ENCODE peak calls at places on chromosomes 4 and X, in five cellular contexts. One of them, this sample, is unnamed.
A peak's percentile ranks its signal among the peaks of the same experiment; 100 is the strongest.

GRCh38 chr4:60744767-60745166 is 455.4 kb upstream of the ADGRL3 start:
- DNase-seq in epithelial cell of proximal tubule: no peak
- DNase-seq in activated T-cell treated with anti-CD3 and anti-CD28 coated beads for 1 hour: no peak
- DNase-seq in AG20443: no peak
- DNase-seq in NCI-H345: no peak
- DNase-seq in this sample: no peak

GRCh38 chrX:74419861-74420193 is 1.5 kb upstream of the SLC16A2 start:
- DNase-seq in epithelial cell of proximal tubule: no peak
- DNase-seq in NCI-H345: no peak
- DNase-seq in activated T-cell treated with anti-CD3 and anti-CD28 coated beads for 1 hour: no peak
- DNase-seq in AG20443: no peak
- DNase-seq in this sample: no peak

GRCh38 chr4:157607996-157608395 is 387.5 kb downstream of the GRIA2 start:
- DNase-seq in AG20443: no peak
- DNase-seq in epithelial cell of proximal tubule: no peak
- DNase-seq in NCI-H345: no peak
- DNase-seq in activated T-cell treated with anti-CD3 and anti-CD28 coated beads for 1 hour: no peak
- DNase-seq in this sample: no peak

GRCh38 chr4:109414938-109415337 is 18.7 kb upstream of the SEC24B start:
- DNase-seq in activated T-cell treated with anti-CD3 and anti-CD28 coated beads for 1 hour: no peak
- DNase-seq in epithelial cell of proximal tubule: no peak
- DNase-seq in AG20443: no peak
- DNase-seq in NCI-H345: no peak
- DNase-seq in this sample: no peak

GRCh38 chr4:45033676-45034410 is 307.5 kb upstream of the GNPDA2 start:
- DNase-seq in NCI-H345: no peak
- DNase-seq in epithelial cell of proximal tubule: no peak
- DNase-seq in AG20443: no peak
- DNase-seq in activated T-cell treated with anti-CD3 and anti-CD28 coated beads for 1 hour: no peak
- DNase-seq in this sample: no peak

GRCh38 chr4:128707864-128708263 is 101.6 kb upstream of the JADE1 start:
- DNase-seq in epithelial cell of proximal tubule: no peak
- DNase-seq in activated T-cell treated with anti-CD3 and anti-CD28 coated beads for 1 hour: no peak
- DNase-seq in AG20443: peak; percentile 51
- DNase-seq in NCI-H345: no peak
- DNase-seq in this sample: no peak

GRCh38 chrX:2696698-2697215 is 5.7 kb downstream of the CD99 start:
- DNase-seq in AG20443: peak; percentile 72
- DNase-seq in activated T-cell treated with anti-CD3 and anti-CD28 coated beads for 1 hour: peak; percentile 24
- DNase-seq in NCI-H345: no peak
- DNase-seq in epithelial cell of proximal tubule: no peak
- DNase-seq in this sample: no peak

GRCh38 chr4:80202190-80202711 is 4.9 kb downstream of the PRDM8 start:
- DNase-seq in AG20443: peak; percentile 92
- DNase-seq in epithelial cell of proximal tubule: no peak
- DNase-seq in activated T-cell treated with anti-CD3 and anti-CD28 coated beads for 1 hour: peak; percentile 72
- DNase-seq in NCI-H345: no peak
- DNase-seq in this sample: peak; percentile 83

GRCh38 chr4:18020145-18020670 is 1.3 kb downstream of the LCORL start:
- DNase-seq in activated T-cell treated with anti-CD3 and anti-CD28 coated beads for 1 hour: no peak
- DNase-seq in epithelial cell of proximal tubule: peak; percentile 3
- DNase-seq in AG20443: peak; percentile 15
- DNase-seq in NCI-H345: no peak
- DNase-seq in this sample: peak; percentile 53

GRCh38 chr4:36399762-36400353 is 118.4 kb downstream of the DTHD1 start:
- DNase-seq in AG20443: no peak
- DNase-seq in epithelial cell of proximal tubule: no peak
- DNase-seq in activated T-cell treated with anti-CD3 and anti-CD28 coated beads for 1 hour: no peak
- DNase-seq in NCI-H345: no peak
- DNase-seq in this sample: peak; percentile 71

GRCh38 chr4:10123227-10124101 is 6.9 kb upstream of the WDR1 start:
- DNase-seq in AG20443: no peak
- DNase-seq in epithelial cell of proximal tubule: no peak
- DNase-seq in NCI-H345: no peak
- DNase-seq in activated T-cell treated with anti-CD3 and anti-CD28 coated beads for 1 hour: no peak
- DNase-seq in this sample: peak; percentile 11

GRCh38 chrX:103782640-103783039 is 6.0 kb downstream of the PLP1 start:
- DNase-seq in AG20443: no peak
- DNase-seq in NCI-H345: no peak
- DNase-seq in epithelial cell of proximal tubule: no peak
- DNase-seq in activated T-cell treated with anti-CD3 and anti-CD28 coated beads for 1 hour: no peak
- DNase-seq in this sample: no peak

GRCh38 chr4:26061248-26061986 is 147.4 kb downstream of the SMIM20 start:
- DNase-seq in AG20443: peak; percentile 38
- DNase-seq in NCI-H345: no peak
- DNase-seq in activated T-cell treated with anti-CD3 and anti-CD28 coated beads for 1 hour: no peak
- DNase-seq in epithelial cell of proximal tubule: no peak
- DNase-seq in this sample: peak; percentile 61

GRCh38 chr4:106978046-106978774 is 57.9 kb downstream of the DKK2 start:
- DNase-seq in activated T-cell treated with anti-CD3 and anti-CD28 coated beads for 1 hour: no peak
- DNase-seq in AG20443: no peak
- DNase-seq in epithelial cell of proximal tubule: no peak
- DNase-seq in NCI-H345: no peak
- DNase-seq in this sample: no peak

GRCh38 chr4:146186556-146186955 is 11.0 kb downstream of the LSM6 start:
- DNase-seq in AG20443: no peak
- DNase-seq in NCI-H345: no peak
- DNase-seq in activated T-cell treated with anti-CD3 and anti-CD28 coated beads for 1 hour: no peak
- DNase-seq in epithelial cell of proximal tubule: no peak
- DNase-seq in this sample: no peak

GRCh38 chr4:79685542-79685941 is 277.5 kb upstream of the GK2 start:
- DNase-seq in activated T-cell treated with anti-CD3 and anti-CD28 coated beads for 1 hour: no peak
- DNase-seq in NCI-H345: no peak
- DNase-seq in epithelial cell of proximal tubule: no peak
- DNase-seq in AG20443: no peak
- DNase-seq in this sample: no peak

GRCh38 chr4:151530783-151531182 is 121.8 kb downstream of the FHIP1A start:
- DNase-seq in AG20443: no peak
- DNase-seq in epithelial cell of proximal tubule: no peak
- DNase-seq in activated T-cell treated with anti-CD3 and anti-CD28 coated beads for 1 hour: no peak
- DNase-seq in NCI-H345: no peak
- DNase-seq in this sample: no peak

GRCh38 chrX:10296581-10296980 is 139.8 kb downstream of the CLCN4 start:
- DNase-seq in activated T-cell treated with anti-CD3 and anti-CD28 coated beads for 1 hour: no peak
- DNase-seq in epithelial cell of proximal tubule: no peak
- DNase-seq in AG20443: peak; percentile 20
- DNase-seq in NCI-H345: no peak
- DNase-seq in this sample: no peak

GRCh38 chr4:54384563-54384962 is 155.5 kb downstream of the PDGFRA start:
- DNase-seq in NCI-H345: peak; percentile 30
- DNase-seq in activated T-cell treated with anti-CD3 and anti-CD28 coated beads for 1 hour: no peak
- DNase-seq in AG20443: peak; percentile 57
- DNase-seq in epithelial cell of proximal tubule: no peak
- DNase-seq in this sample: peak; percentile 78

GRCh38 chr4:15117270-15117946 is 115.1 kb downstream of the CPEB2 start:
- DNase-seq in AG20443: no peak
- DNase-seq in epithelial cell of proximal tubule: no peak
- DNase-seq in activated T-cell treated with anti-CD3 and anti-CD28 coated beads for 1 hour: no peak
- DNase-seq in NCI-H345: no peak
- DNase-seq in this sample: no peak

GRCh38 chrX:16882702-16883486 is 12.7 kb upstream of the RBBP7 start:
- DNase-seq in NCI-H345: peak; percentile 84
- DNase-seq in epithelial cell of proximal tubule: no peak
- DNase-seq in activated T-cell treated with anti-CD3 and anti-CD28 coated beads for 1 hour: peak; percentile 61
- DNase-seq in AG20443: peak; percentile 45
- DNase-seq in this sample: peak; percentile 81

GRCh38 chr4:101835121-101835904 is 44.8 kb downstream of the BANK1 start:
- DNase-seq in activated T-cell treated with anti-CD3 and anti-CD28 coated beads for 1 hour: no peak
- DNase-seq in AG20443: peak; percentile 71
- DNase-seq in epithelial cell of proximal tubule: peak; percentile 60
- DNase-seq in NCI-H345: peak; percentile 52
- DNase-seq in this sample: peak; percentile 70

GRCh38 chrX:124440674-124441073 is 94.3 kb downstream of the SH2D1A start:
- DNase-seq in AG20443: no peak
- DNase-seq in NCI-H345: no peak
- DNase-seq in activated T-cell treated with anti-CD3 and anti-CD28 coated beads for 1 hour: no peak
- DNase-seq in epithelial cell of proximal tubule: no peak
- DNase-seq in this sample: no peak

GRCh38 chr4:55554453-55555030 is 7.8 kb upstream of the CLOCK start:
- DNase-seq in NCI-H345: no peak
- DNase-seq in AG20443: peak; percentile 50
- DNase-seq in activated T-cell treated with anti-CD3 and anti-CD28 coated beads for 1 hour: no peak
- DNase-seq in epithelial cell of proximal tubule: no peak
- DNase-seq in this sample: peak; percentile 70

GRCh38 chr4:141388483-141388882 is 167.8 kb downstream of the ZNF330 start:
- DNase-seq in NCI-H345: no peak
- DNase-seq in AG20443: peak; percentile 64
- DNase-seq in epithelial cell of proximal tubule: peak; percentile 15
- DNase-seq in activated T-cell treated with anti-CD3 and anti-CD28 coated beads for 1 hour: no peak
- DNase-seq in this sample: no peak

GRCh38 chrX:71095971-71096701 is 485 bp downstream of the FOXO4 start:
- DNase-seq in activated T-cell treated with anti-CD3 and anti-CD28 coated beads for 1 hour: no peak
- DNase-seq in AG20443: no peak
- DNase-seq in epithelial cell of proximal tubule: no peak
- DNase-seq in NCI-H345: peak; percentile 72
- DNase-seq in this sample: peak; percentile 80

GRCh38 chrX:136689441-136689840 is 41.5 kb downstream of the CD40LG start:
- DNase-seq in NCI-H345: no peak
- DNase-seq in AG20443: no peak
- DNase-seq in epithelial cell of proximal tubule: no peak
- DNase-seq in activated T-cell treated with anti-CD3 and anti-CD28 coated beads for 1 hour: no peak
- DNase-seq in this sample: peak; percentile 65

GRCh38 chr4:157315968-157316367 is 95.4 kb downstream of the GRIA2 start:
- DNase-seq in activated T-cell treated with anti-CD3 and anti-CD28 coated beads for 1 hour: no peak
- DNase-seq in AG20443: no peak
- DNase-seq in NCI-H345: no peak
- DNase-seq in epithelial cell of proximal tubule: no peak
- DNase-seq in this sample: no peak

GRCh38 chr4:161604516-161605300 is 559.1 kb downstream of the FSTL5 start:
- DNase-seq in AG20443: no peak
- DNase-seq in epithelial cell of proximal tubule: no peak
- DNase-seq in NCI-H345: no peak
- DNase-seq in activated T-cell treated with anti-CD3 and anti-CD28 coated beads for 1 hour: no peak
- DNase-seq in this sample: peak; percentile 77